ENCODE peak calls at places on chromosomes 6 and 20, in six cellular contexts. S, B, E, O, T and A are unnamed samples.

GRCh38 chr20:45445805-45446562 is 23.6 kb upstream of the WFDC2 start:
- DNase-seq in S (no peak), B (no peak), E (peak; percentile 68), O (no peak), T (no peak), A (no peak)

GRCh38 chr6:146363838-146364607 is 179.6 kb upstream of the RAB32 start:
- DNase-seq in S (no peak), B (no peak), E (peak; percentile 63), O (no peak), T (no peak), A (no peak)

GRCh38 chr6:30037182-30037788 is 23.8 kb upstream of the POLR1H start:
- DNase-seq in S (no peak), B (no peak), E (peak; percentile 12), O (peak; percentile 14), T (no peak), A (no peak)

GRCh38 chr20:56628873-56629463 is at the start of gene TFAP2C:
- DNase-seq in S (peak; percentile 19), B (peak; percentile 74), E (peak; percentile 84), O (peak; percentile 24), T (no peak), A (peak; percentile 91)

GRCh38 chr20:63233061-63233344 is 2.7 kb upstream of the BIRC7 start:
- DNase-seq in S (no peak), B (no peak), E (no peak), O (no peak), T (no peak), A (no peak)

GRCh38 chr6:66096679-66097078 is 389.7 kb upstream of the EYS start:
- DNase-seq in S (no peak), B (no peak), E (no peak), O (no peak), T (no peak), A (no peak)

GRCh38 chr6:111254779-111255166 is 167.5 kb downstream of the SLC16A10 start:
- DNase-seq in S (no peak), B (no peak), E (peak; percentile 18), O (no peak), T (no peak), A (no peak)

GRCh38 chr6:87697581-87698552 is 4.2 kb downstream of the AKIRIN2 start:
- DNase-seq in S (no peak), B (no peak), E (no peak), O (peak; percentile 61), T (no peak), A (no peak)

GRCh38 chr6:33834401-33835392 is 30.9 kb upstream of the MLN start:
- DNase-seq in S (no peak), B (no peak), E (no peak), O (no peak), T (no peak), A (no peak)

GRCh38 chr20:38680492-38681118 is 43.7 kb upstream of the SLC32A1 start:
- DNase-seq in S (no peak), B (no peak), E (peak; percentile 69), O (no peak), T (no peak), A (no peak)

GRCh38 chr6:16338577-16339262 is 100.3 kb downstream of the GMPR start:
- DNase-seq in S (peak; percentile 65), B (peak; percentile 85), E (peak; percentile 74), O (peak; percentile 95), T (no peak), A (peak; percentile 31)

GRCh38 chr6:20441921-20442320 is 40.2 kb downstream of the E2F3 start:
- DNase-seq in S (no peak), B (no peak), E (no peak), O (no peak), T (no peak), A (peak; percentile 45)

GRCh38 chr6:33029297-33030184 is 20.1 kb upstream of the HLA-DOA start:
- DNase-seq in S (peak; percentile 47), B (peak; percentile 70), E (no peak), O (no peak), T (no peak), A (no peak)

GRCh38 chr20:38423541-38423940 is 11.6 kb downstream of the SNHG17 start:
- DNase-seq in S (no peak), B (no peak), E (no peak), O (no peak), T (no peak), A (no peak)

GRCh38 chr20:17606001-17606400 is 36.1 kb downstream of the DSTN start:
- DNase-seq in S (no peak), B (no peak), E (no peak), O (no peak), T (no peak), A (no peak)

GRCh38 chr6:140464720-140465119 is 1090.3 kb upstream of the CITED2 start:
- DNase-seq in S (no peak), B (no peak), E (no peak), O (no peak), T (no peak), A (no peak)

GRCh38 chr20:31496761-31497295 is 17.4 kb upstream of the HM13 start:
- DNase-seq in S (no peak), B (peak; percentile 94), E (no peak), O (no peak), T (no peak), A (no peak)

GRCh38 chr6:27579973-27580372 is 107.1 kb upstream of the ZNF184 start:
- DNase-seq in S (no peak), B (no peak), E (no peak), O (no peak), T (no peak), A (no peak)

GRCh38 chr6:33259032-33259431 is 12.6 kb downstream of the VPS52 start:
- DNase-seq in S (no peak), B (no peak), E (no peak), O (no peak), T (no peak), A (no peak)

GRCh38 chr6:13431861-13432465 is 55.4 kb downstream of the GFOD1 start:
- DNase-seq in S (no peak), B (no peak), E (peak; percentile 64), O (peak; percentile 12), T (no peak), A (no peak)

GRCh38 chr6:53623497-53623896 is 42.1 kb downstream of the KLHL31 start:
- DNase-seq in S (peak; percentile 9), B (no peak), E (no peak), O (no peak), T (no peak), A (no peak)

GRCh38 chr20:17640146-17640874 is 41.7 kb downstream of the RRBP1 start:
- DNase-seq in S (no peak), B (no peak), E (no peak), O (no peak), T (no peak), A (no peak)

GRCh38 chr6:2900821-2901644 is 2.1 kb downstream of the SERPINB9 start:
- DNase-seq in S (no peak), B (no peak), E (peak; percentile 23), O (no peak), T (no peak), A (no peak)

GRCh38 chr20:52105573-52106422 is 85.8 kb downstream of the ZFP64 start:
- DNase-seq in S (no peak), B (no peak), E (peak; percentile 89), O (no peak), T (no peak), A (peak; percentile 26)

GRCh38 chr6:57432162-57432561 is 114.7 kb downstream of the PRIM2 start:
- DNase-seq in S (no peak), B (no peak), E (no peak), O (peak; percentile 13), T (no peak), A (no peak)

GRCh38 chr6:57435475-57436163 is 118.2 kb downstream of the PRIM2 start:
- DNase-seq in S (no peak), B (no peak), E (no peak), O (no peak), T (no peak), A (no peak)

GRCh38 chr6:57434944-57435343 is 117.5 kb downstream of the PRIM2 start:
- DNase-seq in S (no peak), B (no peak), E (no peak), O (no peak), T (no peak), A (no peak)

DNA sequence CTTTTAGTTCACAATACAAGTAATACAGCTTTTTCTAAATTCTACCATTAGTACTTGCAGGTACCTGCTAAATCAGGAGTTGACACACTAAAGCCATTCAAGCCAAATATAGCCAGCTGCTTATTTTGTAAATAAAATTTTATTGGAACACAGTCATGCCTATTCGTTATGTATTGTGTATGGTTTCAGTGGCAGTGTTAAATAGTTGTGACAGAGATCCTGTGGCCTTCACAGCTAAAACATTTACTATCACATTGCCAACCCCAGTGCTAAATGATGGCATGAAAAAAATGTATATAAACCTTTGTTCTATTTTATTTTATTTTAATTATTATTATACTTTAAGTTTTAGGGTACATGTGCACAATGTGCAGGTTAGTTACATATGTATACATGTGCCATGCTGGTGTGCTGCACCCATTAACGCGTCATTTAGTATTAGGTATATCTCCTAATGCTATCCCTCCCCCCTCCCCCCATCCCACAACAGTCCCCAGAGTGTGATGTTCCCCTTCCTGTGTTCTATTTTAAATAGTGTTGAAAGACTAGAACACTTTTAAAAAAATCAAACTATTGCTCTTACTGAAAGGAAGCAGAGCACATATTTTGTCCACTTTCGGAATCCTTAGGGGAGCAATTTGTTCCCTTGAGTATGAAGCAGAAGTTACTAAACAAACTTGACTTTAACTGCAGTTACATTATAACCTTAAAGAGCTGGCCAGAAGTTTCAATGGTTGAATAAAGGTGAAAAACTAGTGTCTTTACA is 115.7 kb downstream of the PRIM2 start:
- DNase-seq in S (no peak), B (no peak), E (no peak), O (no peak), T (no peak), A (no peak)
- H3K4me1 ChIP-seq in S (peaks cover 19% of the 10 kb centered on the region), B (no peaks in the 10 kb centered on the region), E (no peaks in the 10 kb centered on the region), O (peaks cover 16% of the 10 kb centered on the region), T (peaks cover 5% of the 10 kb centered on the region), A (peaks cover 3% of the 10 kb centered on the region)

GRCh38 chr6:85494551-85495337 is 44.9 kb downstream of the NT5E start:
- DNase-seq in S (no peak), B (no peak), E (no peak), O (no peak), T (no peak), A (no peak)
- H3K27ac ChIP-seq in S (no peak overlapping the region), B (no peak overlapping the region), E (no peak overlapping the region), O (no peak overlapping the region), T (no peak overlapping the region), A (no peak overlapping the region)

GRCh38 chr6:155408231-155408630 is 47.4 kb downstream of the NOX3 start:
- DNase-seq in S (no peak), B (no peak), E (no peak), O (no peak), T (no peak), A (no peak)
- H3K4me1 ChIP-seq in S (peaks cover 6% of the 10 kb centered on the region), B (no peaks in the 10 kb centered on the region), E (no peaks in the 10 kb centered on the region), O (no peaks in the 10 kb centered on the region), T (no peaks in the 10 kb centered on the region), A (no peaks in the 10 kb centered on the region)

GRCh38 chr20:23047738-23048214 is 1.7 kb downstream of the THBD start:
- DNase-seq in S (no peak), B (peak; percentile 65), E (peak; percentile 43), O (no peak), T (no peak), A (no peak)
- H3K27ac ChIP-seq in S (peak overlapping the region; percentile 12), B (no peak overlapping the region), E (no peak overlapping the region), O (no peak overlapping the region), T (no peak overlapping the region), A (no peak overlapping the region)